ENCODE peak calls at places on chromosomes 13 and 19, in four cellular contexts. T is K562, E is H1, M is GM12878. I is an unnamed sample.
A peak's percentile ranks its signal among the peaks of the same experiment; 100 is the strongest.

GRCh38 chr13:111508902-111509509 is 188.6 kb downstream of the TEX29 start:
- DNase-seq in T (no peak), E (no peak), M (no peak), I (no peak)

GRCh38 chr13:29993716-29994488 is 143.5 kb upstream of the UBL3 start:
- DNase-seq in T (no peak), E (no peak), M (no peak), I (peak; percentile 90)

GRCh38 chr19:57171551-57172081 is 4.3 kb upstream of the DUXA start:
- DNase-seq in T (peak; percentile 30), E (peak; percentile 15), M (no peak), I (peak; percentile 39)

GRCh38 chr19:18408053-18408476 is 10.6 kb upstream of the LRRC25 start:
- DNase-seq in T (peak; percentile 74), E (no peak), M (peak; percentile 87), I (no peak)

GRCh38 chr13:34571716-34572115 is 370.4 kb upstream of the NBEA start:
- DNase-seq in T (no peak), E (no peak), M (no peak), I (no peak)

GRCh38 chr13:77544365-77544764 is 8.9 kb downstream of the SCEL start:
- DNase-seq in T (no peak), E (no peak), M (no peak), I (no peak)

GRCh38 chr13:99311137-99311536 is 3.9 kb upstream of the GPR183 start:
- DNase-seq in T (peak; percentile 57), E (no peak), M (no peak), I (peak; percentile 49)

GRCh38 chr19:34365463-34366401 is 736 bp downstream of the GPI start:
- DNase-seq in T (peak; percentile 64), E (no peak), M (no peak), I (peak; percentile 32)

GRCh38 chr13:79070343-79070974 is 335.6 kb downstream of the RBM26 start:
- DNase-seq in T (no peak), E (no peak), M (peak; percentile 2), I (no peak)

GRCh38 chr13:26679411-26679810 is 81.2 kb downstream of the GPR12 start:
- DNase-seq in T (no peak), E (no peak), M (no peak), I (peak; percentile 81)

GRCh38 chr13:109465151-109465550 is 321.2 kb downstream of the IRS2 start:
- DNase-seq in T (no peak), E (no peak), M (no peak), I (peak; percentile 2)

GRCh38 chr13:113969973-113970611 is 3.8 kb downstream of the C13orf46 start:
- DNase-seq in T (no peak), E (no peak), M (no peak), I (no peak)

GRCh38 chr13:100809856-100810255 is 135.3 kb upstream of the TMTC4 start:
- DNase-seq in T (no peak), E (no peak), M (no peak), I (no peak)

GRCh38 chr19:7748756-7749155 is 1.4 kb upstream of the CD209 start:
- DNase-seq in T (no peak), E (peak; percentile 51), M (no peak), I (peak; percentile 7)

GRCh38 chr19:40549007-40549708 is 27.5 kb upstream of the SHKBP1 start:
- DNase-seq in T (peak; percentile 84), E (peak; percentile 73), M (no peak), I (peak; percentile 39)

GRCh38 chr19:46478356-46478986 is 7.1 kb upstream of the PNMA8A start:
- DNase-seq in T (peak; percentile 50), E (no peak), M (no peak), I (peak; percentile 80)

GRCh38 chr19:40309666-40310065 is 24.5 kb upstream of the AKT2 start:
- DNase-seq in T (no peak), E (no peak), M (no peak), I (no peak)

GRCh38 chr19:39409886-39410619 is 2.4 kb upstream of the PLEKHG2 start:
- DNase-seq in T (peak; percentile 68), E (no peak), M (no peak), I (no peak)

GRCh38 chr13:48188129-48188528 is 44.9 kb upstream of the ITM2B start:
- DNase-seq in T (no peak), E (no peak), M (no peak), I (no peak)

GRCh38 chr19:4759388-4760284 is 31.9 kb upstream of the FEM1A start:
- DNase-seq in T (peak; percentile 99), E (peak; percentile 89), M (peak; percentile 49), I (peak; percentile 79)

GRCh38 chr19:45161715-45162463 is 1.1 kb upstream of the NKPD1 start:
- DNase-seq in T (peak; percentile 66), E (no peak), M (no peak), I (peak; percentile 28)

GRCh38 chr19:45587873-45588272 is 3.3 kb upstream of the OPA3 start:
- DNase-seq in T (no peak), E (no peak), M (no peak), I (no peak)

GRCh38 chr13:38866649-38867048 is 124.0 kb downstream of the STOML3 start:
- DNase-seq in T (no peak), E (no peak), M (no peak), I (no peak)

GRCh38 chr19:6739390-6739883 is at the start of gene TRIP10:
- DNase-seq in T (peak; percentile 93), E (no peak), M (no peak), I (peak; percentile 72)

GRCh38 chr13:48975101-48975925 is at the start of gene FNDC3A:
- DNase-seq in T (peak; percentile 69), E (no peak), M (no peak), I (peak; percentile 64)

GRCh38 chr19:41386442-41386841 is 10.1 kb downstream of the TMEM91 start:
- DNase-seq in T (peak; percentile 11), E (no peak), M (no peak), I (no peak)

GRCh38 chr19:14475251-14476073 is at the start of gene PTGER1:
- DNase-seq in T (peak; percentile 79), E (no peak), M (no peak), I (peak; percentile 35)

GRCh38 chr19:40262422-40262821 is 22.7 kb downstream of the AKT2 start:
- DNase-seq in T (no peak), E (no peak), M (no peak), I (no peak)

GRCh38 chr13:65959305-65959704 is 1270.8 kb downstream of the PCDH9 start:
- DNase-seq in T (no peak), E (no peak), M (no peak), I (peak; percentile 28)

GRCh38 chr19:48477696-48478338 is 8.6 kb downstream of the CYTH2 start:
- DNase-seq in T (no peak), E (no peak), M (no peak), I (no peak)
- TF ChIP-seq CHD1 in T (no peak), E (no peak), M (no peak), I (no peak)

GRCh38 chr13:74134226-74134776 is at the start of gene KLF12:
- DNase-seq in T (peak; percentile 39), E (peak; percentile 67), M (peak; percentile 69), I (peak; percentile 94)

GRCh38 chr13:74133657-74134201 is 475 bp downstream of the KLF12 start:
- DNase-seq in T (no peak), E (peak; percentile 65), M (peak; percentile 64), I (peak; percentile 95)

GRCh38 chr13:74134777-74135305 is 637 bp upstream of the KLF12 start:
- DNase-seq in T (peak; percentile 2), E (no peak), M (no peak), I (no peak)

GRCh38 chr13:74135306-74136088 is 1.3 kb upstream of the KLF12 start:
- DNase-seq in T (peak; percentile 38), E (no peak), M (peak; percentile 19), I (peak; percentile 75)

GRCh38 chr13:74136089-74136658 is 2.0 kb upstream of the KLF12 start:
- DNase-seq in T (no peak), E (no peak), M (no peak), I (peak; percentile 62)
- TF ChIP-seq CHD1 in T (no peak), E (no peak), M (no peak), I (no peak)

GRCh38 chr19:2756921-2757881 is 17.4 kb upstream of the SLC39A3 start:
- DNase-seq in T (no peak), E (no peak), M (no peak), I (no peak)
- TF ChIP-seq CHD1 in T (no peak), E (no peak), M (no peak), I (no peak)

DNA sequence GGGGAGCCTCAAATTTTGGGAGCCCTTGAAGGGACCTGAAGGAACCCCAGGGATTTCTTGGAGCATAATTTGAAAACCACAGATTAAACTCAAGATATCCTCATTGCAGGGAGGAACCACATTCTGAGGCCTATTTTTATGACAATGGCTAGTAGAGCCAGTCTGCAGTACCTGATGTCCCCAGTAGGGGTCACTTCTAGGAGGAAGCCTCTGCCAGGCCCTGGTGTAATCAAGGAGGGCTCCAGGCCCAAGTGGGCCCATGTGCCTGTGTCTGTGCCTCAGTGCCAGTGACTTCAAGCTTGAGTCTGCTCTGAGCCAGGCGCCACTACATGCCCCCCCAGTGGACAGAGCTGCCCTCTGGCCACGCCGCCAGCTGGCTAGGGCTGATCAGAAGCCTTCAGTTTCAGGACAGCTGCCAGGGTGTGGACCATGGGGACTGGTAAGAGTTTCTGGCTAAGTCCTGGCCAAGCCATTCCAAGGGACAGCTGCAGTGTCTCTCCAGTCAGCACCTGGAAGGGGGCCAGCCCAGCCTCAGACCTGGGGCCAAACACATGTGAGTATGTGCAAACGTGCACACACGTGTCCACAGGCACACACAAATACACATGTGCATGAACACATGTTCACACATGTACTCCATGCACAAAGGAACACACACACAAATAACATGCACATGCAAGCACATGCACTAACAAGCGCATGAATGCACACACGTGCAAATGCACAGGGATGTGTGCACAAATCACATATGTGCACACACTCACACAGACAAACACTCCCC is 20.5 kb upstream of the SLC7A10 start:
- DNase-seq in T (no peak), E (no peak), M (no peak), I (no peak)
- TF ChIP-seq CHD1 in T (no peak), E (no peak), M (no peak), I (no peak)

GRCh38 chr13:41402695-41403511 is 54.4 kb upstream of the RGCC start:
- DNase-seq in T (peak; percentile 15), E (no peak), M (no peak), I (no peak)
- TF ChIP-seq CHD1 in T (no peak), E (no peak), M (no peak), I (no peak)

I was measured in IMR-90.